ENCODE peak calls at places on chromosomes 11 and 22, in nine cellular contexts. J, Y, C, M, Z, O, S, W and V are unnamed samples. For H3K4me1, the result is how much of the 10 kb centered on the place peaks cover.

GRCh38 chr22:32897400-32897799 is 95.9 kb downstream of the TIMP3 start:
- DNase-seq in J (no peak), Y (no peak), C (no peak), M (no peak), Z (no peak), O (peak), S (no peak), W (no peak), V (no peak)

GRCh38 chr11:3186166-3186953 is 21.2 kb upstream of the OSBPL5 start:
- DNase-seq in J (no peak), Y (no peak), C (no peak), M (no peak), Z (no peak), O (no peak), S (no peak), W (peak), V (peak)

GRCh38 chr11:124935548-124936514 is at the start of gene HEPACAM:
- DNase-seq in J (no peak), Y (no peak), C (no peak), M (no peak), Z (no peak), O (no peak), S (no peak), W (no peak), V (no peak)

GRCh38 chr11:116792869-116793475 is 1.3 kb upstream of the APOA5 start:
- DNase-seq in J (no peak), Y (no peak), C (no peak), M (no peak), Z (no peak), O (no peak), S (no peak), W (no peak), V (no peak)

GRCh38 chr11:65796726-65797601 is 10.1 kb downstream of the OVOL1 start:
- DNase-seq in J (no peak), Y (no peak), C (no peak), M (no peak), Z (no peak), O (peak), S (no peak), W (no peak), V (no peak)

GRCh38 chr11:75233688-75234295 is 6.8 kb upstream of the TPBGL start:
- DNase-seq in J (peak), Y (no peak), C (no peak), M (no peak), Z (peak), O (peak), S (no peak), W (no peak), V (no peak)

GRCh38 chr11:47538741-47539575 is 14.0 kb downstream of the CELF1 start:
- DNase-seq in J (no peak), Y (no peak), C (no peak), M (no peak), Z (no peak), O (peak), S (no peak), W (no peak), V (no peak)

GRCh38 chr22:49643466-49643865 is 184.2 kb downstream of the BRD1 start:
- DNase-seq in J (no peak), Y (no peak), C (no peak), M (no peak), Z (no peak), O (no peak), S (no peak), W (no peak), V (no peak)

GRCh38 chr11:31325162-31325561 is 44.4 kb downstream of the DCDC1 start:
- DNase-seq in J (peak), Y (no peak), C (no peak), M (no peak), Z (no peak), O (no peak), S (no peak), W (no peak), V (no peak)

GRCh38 chr11:124759268-124760204 is 2.6 kb downstream of the ESAM start:
- DNase-seq in J (no peak), Y (peak), C (no peak), M (no peak), Z (no peak), O (no peak), S (peak), W (peak), V (peak)

GRCh38 chr11:91560434-91560833 is 664.2 kb upstream of the FAT3 start:
- DNase-seq in J (no peak), Y (no peak), C (no peak), M (no peak), Z (no peak), O (no peak), S (no peak), W (no peak), V (no peak)

GRCh38 chr22:38735465-38736256 is 20.1 kb downstream of the SUN2 start:
- DNase-seq in J (no peak), Y (no peak), C (no peak), M (no peak), Z (no peak), O (no peak), S (no peak), W (peak), V (peak)

GRCh38 chr11:45178890-45179663 is 32.6 kb downstream of the PRDM11 start:
- DNase-seq in J (no peak), Y (no peak), C (peak), M (no peak), Z (no peak), O (no peak), S (no peak), W (no peak), V (no peak)

GRCh38 chr11:40274017-40274416 is 1185.4 kb downstream of the LRRC4C start:
- DNase-seq in J (peak), Y (no peak), C (no peak), M (no peak), Z (no peak), O (no peak), S (no peak), W (no peak), V (no peak)

GRCh38 chr11:48109046-48109666 is 107.5 kb upstream of the OR4B1 start:
- DNase-seq in J (no peak), Y (no peak), C (no peak), M (no peak), Z (no peak), O (no peak), S (no peak), W (no peak), V (no peak)

GRCh38 chr22:24926849-24927579 is 19.5 kb downstream of the LHFPL7 start:
- DNase-seq in J (no peak), Y (no peak), C (no peak), M (no peak), Z (no peak), O (no peak), S (no peak), W (no peak), V (no peak)

GRCh38 chr11:128251140-128251539 is 336.2 kb downstream of the ETS1 start:
- DNase-seq in J (no peak), Y (no peak), C (no peak), M (no peak), Z (no peak), O (no peak), S (no peak), W (no peak), V (no peak)

GRCh38 chr11:45804806-45805304 is at the start of gene SLC35C1:
- DNase-seq in J (peak), Y (peak), C (peak), M (peak), Z (peak), O (peak), S (peak), W (peak), V (peak)

GRCh38 chr11:57434640-57435546 is 8.0 kb upstream of the SLC43A3 start:
- DNase-seq in J (peak), Y (no peak), C (no peak), M (no peak), Z (no peak), O (peak), S (no peak), W (no peak), V (no peak)

GRCh38 chr11:124113890-124114289 is 1.4 kb upstream of the VWA5A start:
- DNase-seq in J (no peak), Y (no peak), C (no peak), M (no peak), Z (peak), O (peak), S (no peak), W (no peak), V (no peak)

GRCh38 chr22:36619797-36620390 is 83.7 kb downstream of the CACNG2 start:
- DNase-seq in J (no peak), Y (no peak), C (no peak), M (no peak), Z (no peak), O (no peak), S (no peak), W (no peak), V (no peak)

GRCh38 chr11:75429902-75430691 is 2.9 kb downstream of the KLHL35 start:
- DNase-seq in J (no peak), Y (peak), C (no peak), M (peak), Z (peak), O (peak), S (peak), W (peak), V (peak)

GRCh38 chr22:38967451-38968450 is 10.3 kb downstream of the APOBEC3A start:
- DNase-seq in J (peak), Y (peak), C (peak), M (no peak), Z (no peak), O (no peak), S (no peak), W (peak), V (no peak)

GRCh38 chr22:44814266-44815098 is 62.1 kb downstream of the ARHGAP8 start:
- DNase-seq in J (no peak), Y (no peak), C (no peak), M (peak), Z (no peak), O (no peak), S (no peak), W (no peak), V (no peak)

GRCh38 chr22:19105867-19106802 is 16.1 kb downstream of the DGCR2 start:
- DNase-seq in J (no peak), Y (no peak), C (no peak), M (peak), Z (no peak), O (no peak), S (peak), W (no peak), V (no peak)

GRCh38 chr11:115222218-115222862 is 281.9 kb downstream of the CADM1 start:
- DNase-seq in J (no peak), Y (no peak), C (no peak), M (no peak), Z (no peak), O (no peak), S (no peak), W (no peak), V (no peak)

GRCh38 chr11:15903246-15903645 is 453.1 kb downstream of the SOX6 start:
- DNase-seq in J (no peak), Y (no peak), C (no peak), M (no peak), Z (no peak), O (peak), S (peak), W (no peak), V (peak)

GRCh38 chr11:94781822-94782221 is 13.7 kb downstream of the AMOTL1 start:
- DNase-seq in J (no peak), Y (no peak), C (no peak), M (no peak), Z (no peak), O (no peak), S (no peak), W (no peak), V (no peak)

GRCh38 chr11:59097113-59097708 is 9.8 kb upstream of the FAM111B start:
- DNase-seq in J (peak), Y (peak), C (peak), M (peak), Z (peak), O (peak), S (peak), W (peak), V (peak)

GRCh38 chr22:23063539-23064380 is 6.6 kb upstream of the GNAZ start:
- DNase-seq in J (no peak), Y (no peak), C (peak), M (peak), Z (peak), O (peak), S (peak), W (peak), V (peak)

GRCh38 chr11:73143126-73143838 is 1.2 kb upstream of the FCHSD2 start:
- DNase-seq in J (no peak), Y (no peak), C (no peak), M (no peak), Z (peak), O (peak), S (no peak), W (no peak), V (no peak)

GRCh38 chr11:2805388-2806057 is 80.1 kb downstream of the CDKN1C start:
- DNase-seq in J (no peak), Y (peak), C (no peak), M (peak), Z (peak), O (no peak), S (no peak), W (no peak), V (no peak)

GRCh38 chr22:35337932-35338331 is 38.2 kb downstream of the TOM1 start:
- DNase-seq in J (no peak), Y (no peak), C (no peak), M (no peak), Z (no peak), O (no peak), S (no peak), W (no peak), V (no peak)

GRCh38 chr11:130407978-130408377 is 20.4 kb downstream of the ADAMTS8 start:
- DNase-seq in J (no peak), Y (peak), C (peak), M (peak), Z (no peak), O (peak), S (no peak), W (peak), V (no peak)
- H3K4me1 ChIP-seq in J (under half), Y (under half), C (under half), M (under half), Z (under half), O (under half), S (under half), W (under half), V (under half)

GRCh38 chr11:9916480-9916879 is 252.6 kb downstream of the SWAP70 start:
- DNase-seq in J (no peak), Y (no peak), C (no peak), M (no peak), Z (no peak), O (no peak), S (no peak), W (no peak), V (no peak)

GRCh38 chr11:9914064-9914463 is 250.2 kb downstream of the SWAP70 start:
- DNase-seq in J (no peak), Y (no peak), C (no peak), M (no peak), Z (no peak), O (no peak), S (no peak), W (no peak), V (no peak)
- H3K27ac ChIP-seq in J (no peak), Y (no peak), C (no peak), M (no peak), Z (no peak), O (no peak), S (no peak), W (no peak), V (no peak)

GRCh38 chr22:20206709-20207215 is 55.9 kb upstream of the CCDC188 start:
- DNase-seq in J (no peak), Y (no peak), C (no peak), M (no peak), Z (peak), O (peak), S (peak), W (no peak), V (peak)
- TF ChIP-seq CTCF in J (no peak), Y (no peak), C (no peak), M (no peak), Z (no peak), O (no peak), S (no peak), W (no peak), V (no peak)

DNA sequence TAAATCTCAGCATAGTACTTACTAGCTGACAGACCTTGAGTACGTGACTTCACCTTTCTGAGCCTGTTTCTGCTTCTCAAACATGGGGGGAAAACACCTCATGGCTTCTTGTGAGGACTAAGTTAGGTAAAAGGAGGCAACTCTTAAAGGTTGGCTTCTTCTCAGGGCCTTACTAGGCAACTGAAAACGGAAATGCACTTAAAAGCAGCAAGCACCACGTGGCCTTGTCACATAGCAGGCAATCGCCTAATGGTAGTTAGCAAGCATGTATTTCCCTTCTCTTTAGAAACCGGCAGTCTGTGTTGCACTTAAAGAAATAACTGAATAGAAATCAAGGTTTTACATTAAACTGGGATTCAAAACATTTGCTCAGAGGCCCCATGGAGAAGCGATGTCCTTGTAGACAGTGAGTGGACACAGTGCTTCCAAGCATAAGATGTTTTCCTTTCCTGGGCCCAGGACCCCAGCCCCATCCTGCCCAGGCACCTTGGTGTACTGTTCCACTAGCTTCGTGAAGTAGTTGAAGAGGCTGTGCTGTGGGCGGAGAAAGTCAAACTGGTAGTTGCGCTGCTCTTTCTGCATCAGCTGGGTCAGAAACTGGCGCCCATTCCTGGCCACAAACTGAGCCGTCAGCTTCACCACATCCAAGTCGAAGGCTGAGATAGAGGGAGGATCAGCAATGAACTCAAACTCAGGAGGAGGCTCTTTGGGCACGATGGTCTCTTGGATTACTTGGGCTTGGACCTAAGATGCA is 12.1 kb downstream of the SF3A1 start:
- DNase-seq in J (no peak), Y (no peak), C (no peak), M (no peak), Z (no peak), O (no peak), S (no peak), W (no peak), V (no peak)
- H3K4me1 ChIP-seq in J (under half), Y (under half), C (under half), M (under half), Z (under half), O (under half), S (under half), W (under half), V (under half)

GRCh38 chr11:61132646-61133045 is 28.6 kb downstream of the VPS37C start:
- DNase-seq in J (no peak), Y (no peak), C (no peak), M (no peak), Z (no peak), O (no peak), S (no peak), W (no peak), V (peak)

GRCh38 chr11:61131186-61131585 is 28.9 kb downstream of the CD5 start:
- DNase-seq in J (no peak), Y (no peak), C (no peak), M (no peak), Z (no peak), O (no peak), S (no peak), W (no peak), V (no peak)

GRCh38 chr11:61131998-61132555 is 29.1 kb downstream of the VPS37C start:
- DNase-seq in J (no peak), Y (no peak), C (no peak), M (no peak), Z (no peak), O (no peak), S (no peak), W (no peak), V (no peak)

GRCh38 chr11:61133145-61133544 is 28.1 kb downstream of the VPS37C start:
- DNase-seq in J (no peak), Y (no peak), C (no peak), M (peak), Z (no peak), O (no peak), S (peak), W (no peak), V (no peak)

DNA sequence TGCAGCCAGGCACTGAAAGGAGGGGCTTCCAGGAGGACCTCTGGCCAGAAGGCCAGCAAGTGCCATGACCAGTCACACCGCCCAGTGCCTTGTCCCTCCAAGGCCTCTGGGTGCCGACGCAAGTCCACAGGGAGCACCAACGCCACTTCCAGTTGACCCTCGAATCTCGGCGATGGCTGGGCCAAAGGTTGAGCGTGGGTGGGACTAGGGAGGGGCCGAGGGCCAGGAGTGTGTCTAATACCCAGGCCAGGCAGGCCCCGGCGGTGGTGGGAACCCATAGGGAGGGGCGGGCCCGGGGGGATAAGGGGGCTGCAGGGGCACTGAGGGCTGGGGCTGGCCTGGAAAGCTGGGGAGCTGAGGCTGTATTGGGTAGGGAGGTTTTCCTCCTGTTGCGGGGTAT is 29.3 kb downstream of the CD5 start:
- DNase-seq in J (no peak), Y (no peak), C (no peak), M (no peak), Z (no peak), O (no peak), S (no peak), W (no peak), V (no peak)
- H3K27ac ChIP-seq in J (no peak), Y (no peak), C (no peak), M (no peak), Z (no peak), O (peak), S (no peak), W (no peak), V (no peak)

GRCh38 chr11:33258631-33259184 is 1.5 kb downstream of the HIPK3 start:
- DNase-seq in J (peak), Y (no peak), C (no peak), M (peak), Z (peak), O (no peak), S (no peak), W (no peak), V (no peak)
- TF ChIP-seq CTCF in J (no peak), Y (no peak), C (no peak), M (no peak), Z (peak), O (no peak), S (no peak), W (no peak), V (no peak)

GRCh38 chr11:35153280-35153679 is 14.3 kb downstream of the CD44 start:
- DNase-seq in J (no peak), Y (no peak), C (no peak), M (no peak), Z (no peak), O (no peak), S (no peak), W (no peak), V (no peak)
- H3K4me1 ChIP-seq in J (under half), Y (under half), C (under half), M (under half), Z (under half), O (under half), S (under half), W (under half), V (under half)

GRCh38 chr11:27718346-27718852 is 18.1 kb upstream of the BDNF start:
- DNase-seq in J (no peak), Y (no peak), C (no peak), M (peak), Z (peak), O (peak), S (no peak), W (no peak), V (no peak)
- H3K27ac ChIP-seq in J (no peak), Y (no peak), C (no peak), M (no peak), Z (no peak), O (peak), S (no peak), W (no peak), V (no peak)

GRCh38 chr11:8365542-8365941 is 101.9 kb upstream of the LMO1 start:
- DNase-seq in J (no peak), Y (no peak), C (no peak), M (no peak), Z (no peak), O (no peak), S (peak), W (no peak), V (no peak)
- TF ChIP-seq CTCF in J (no peak), Y (no peak), C (no peak), M (no peak), Z (no peak), O (no peak), S (no peak), W (no peak), V (no peak)

DNA sequence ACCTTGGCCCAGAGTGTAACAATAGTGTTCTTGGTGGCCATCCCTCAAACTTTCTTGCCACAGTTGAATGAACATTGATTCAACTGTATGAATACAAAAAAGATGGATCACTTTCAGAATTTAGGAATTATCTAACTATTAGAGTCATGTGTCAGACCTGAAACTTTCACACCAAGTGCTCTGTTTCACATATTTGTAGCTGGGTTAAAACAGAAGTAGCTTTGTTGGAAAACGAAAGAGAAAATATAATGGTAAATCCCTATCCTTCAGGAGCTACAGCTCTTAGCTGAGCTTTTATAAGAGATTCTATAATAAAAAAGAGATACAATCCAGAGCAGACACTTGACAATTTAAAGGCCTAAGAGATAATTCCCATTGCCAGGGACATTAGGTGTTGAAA is 719.3 kb downstream of the JRKL start:
- DNase-seq in J (no peak), Y (no peak), C (no peak), M (no peak), Z (no peak), O (no peak), S (no peak), W (no peak), V (no peak)
- H3K4me1 ChIP-seq in J (under half), Y (under half), C (under half), M (under half), Z (under half), O (under half), S (under half), W (under half), V (under half)